ENCODE peak calls at places on chromosome 18, in seven cellular contexts. One of them, this sample, is unnamed.

GRCh38 chr18:23547806-23548205 is 38.5 kb downstream of the NPC1 start:
- DNase-seq in GM23248: peak; percentile 76
- DNase-seq in colonic mucosa: no peak
- DNase-seq in neuronal stem cell: no peak
- DNase-seq in CD8-positive, alpha-beta T cell: no peak
- DNase-seq in thoracic aorta: no peak
- DNase-seq in lower lobe of right lung: no peak
- DNase-seq in this sample: no peak

GRCh38 chr18:50286391-50287027 is 983 bp downstream of the CXXC1 start:
- DNase-seq in GM23248: peak; percentile 73
- DNase-seq in colonic mucosa: peak; percentile 83
- DNase-seq in neuronal stem cell: no peak
- DNase-seq in CD8-positive, alpha-beta T cell: no peak
- DNase-seq in thoracic aorta: no peak
- DNase-seq in lower lobe of right lung: no peak
- DNase-seq in this sample: no peak

GRCh38 chr18:5894613-5895299 is 566 bp downstream of the TMEM200C start:
- DNase-seq in GM23248: peak; percentile 31
- DNase-seq in colonic mucosa: no peak
- DNase-seq in neuronal stem cell: peak; percentile 24
- DNase-seq in CD8-positive, alpha-beta T cell: no peak
- DNase-seq in thoracic aorta: no peak
- DNase-seq in lower lobe of right lung: no peak
- DNase-seq in this sample: no peak

GRCh38 chr18:42929857-42930256 is 185.6 kb downstream of the RIT2 start:
- DNase-seq in GM23248: peak; percentile 12
- DNase-seq in colonic mucosa: no peak
- DNase-seq in neuronal stem cell: no peak
- DNase-seq in CD8-positive, alpha-beta T cell: no peak
- DNase-seq in thoracic aorta: no peak
- DNase-seq in lower lobe of right lung: no peak
- DNase-seq in this sample: no peak

GRCh38 chr18:11987527-11987926 is 6.2 kb downstream of the IMPA2 start:
- DNase-seq in GM23248: peak; percentile 54
- DNase-seq in colonic mucosa: no peak
- DNase-seq in neuronal stem cell: no peak
- DNase-seq in CD8-positive, alpha-beta T cell: no peak
- DNase-seq in thoracic aorta: no peak
- DNase-seq in lower lobe of right lung: no peak
- DNase-seq in this sample: no peak

GRCh38 chr18:26225022-26225693 is 1.1 kb upstream of the TAF4B start:
- DNase-seq in GM23248: peak; percentile 13
- DNase-seq in colonic mucosa: no peak
- DNase-seq in neuronal stem cell: no peak
- DNase-seq in CD8-positive, alpha-beta T cell: no peak
- DNase-seq in thoracic aorta: no peak
- DNase-seq in lower lobe of right lung: no peak
- DNase-seq in this sample: no peak

GRCh38 chr18:26549486-26550435 is 1.4 kb upstream of the KCTD1 start:
- DNase-seq in GM23248: peak; percentile 81
- DNase-seq in colonic mucosa: peak; percentile 79
- DNase-seq in neuronal stem cell: peak; percentile 51
- DNase-seq in CD8-positive, alpha-beta T cell: no peak
- DNase-seq in thoracic aorta: no peak
- DNase-seq in lower lobe of right lung: peak; percentile 70
- DNase-seq in this sample: no peak

GRCh38 chr18:78722959-78723706 is 256.5 kb upstream of the SALL3 start:
- DNase-seq in GM23248: no peak
- DNase-seq in colonic mucosa: no peak
- DNase-seq in neuronal stem cell: no peak
- DNase-seq in CD8-positive, alpha-beta T cell: no peak
- DNase-seq in thoracic aorta: no peak
- DNase-seq in lower lobe of right lung: no peak
- DNase-seq in this sample: no peak

GRCh38 chr18:6115710-6116109 is 220.4 kb upstream of the TMEM200C start:
- DNase-seq in GM23248: no peak
- DNase-seq in colonic mucosa: no peak
- DNase-seq in neuronal stem cell: no peak
- DNase-seq in CD8-positive, alpha-beta T cell: no peak
- DNase-seq in thoracic aorta: no peak
- DNase-seq in lower lobe of right lung: no peak
- DNase-seq in this sample: no peak

GRCh38 chr18:33404244-33404873 is 36.2 kb downstream of the CCDC178 start:
- DNase-seq in GM23248: peak; percentile 24
- DNase-seq in colonic mucosa: no peak
- DNase-seq in neuronal stem cell: no peak
- DNase-seq in CD8-positive, alpha-beta T cell: no peak
- DNase-seq in thoracic aorta: no peak
- DNase-seq in lower lobe of right lung: no peak
- DNase-seq in this sample: no peak

GRCh38 chr18:11488175-11488574 is 121.2 kb upstream of the SLC35G4 start:
- DNase-seq in GM23248: peak; percentile 30
- DNase-seq in colonic mucosa: no peak
- DNase-seq in neuronal stem cell: no peak
- DNase-seq in CD8-positive, alpha-beta T cell: no peak
- DNase-seq in thoracic aorta: no peak
- DNase-seq in lower lobe of right lung: no peak
- DNase-seq in this sample: no peak

GRCh38 chr18:78984941-78985784 is 5.5 kb downstream of the SALL3 start:
- DNase-seq in GM23248: no peak
- DNase-seq in colonic mucosa: no peak
- DNase-seq in neuronal stem cell: no peak
- DNase-seq in CD8-positive, alpha-beta T cell: no peak
- DNase-seq in thoracic aorta: no peak
- DNase-seq in lower lobe of right lung: no peak
- DNase-seq in this sample: no peak

DNA sequence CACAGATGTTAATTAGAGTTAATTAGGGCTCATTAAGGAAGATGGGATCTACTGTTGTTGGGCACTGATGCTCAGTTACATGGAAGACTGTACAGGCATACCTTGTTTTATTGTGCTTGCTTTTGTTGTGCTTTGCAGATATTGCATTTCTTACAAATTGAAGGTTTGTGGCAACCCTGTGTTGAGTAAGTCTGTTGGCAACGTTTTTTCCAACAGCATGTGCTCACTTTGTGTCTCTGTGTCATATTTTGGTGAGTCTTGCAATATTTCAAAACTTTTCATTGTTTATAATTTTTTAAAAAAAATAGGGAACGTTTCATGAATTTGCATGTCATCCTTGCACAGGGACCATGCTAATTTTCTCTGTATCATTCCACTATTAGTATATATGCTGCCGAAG is 15.6 kb downstream of the PHLPP1 start:
- DNase-seq in GM23248: peak; percentile 41
- DNase-seq in colonic mucosa: no peak
- DNase-seq in neuronal stem cell: no peak
- DNase-seq in CD8-positive, alpha-beta T cell: no peak
- DNase-seq in thoracic aorta: no peak
- DNase-seq in lower lobe of right lung: no peak
- DNase-seq in this sample: no peak
- H3K9me3 ChIP-seq in GM23248: no peaks in the 10 kb centered on the region
- H3K9me3 ChIP-seq in colonic mucosa: no peaks in the 10 kb centered on the region
- H3K9me3 ChIP-seq in neuronal stem cell: peaks cover 32% of the 10 kb centered on the region
- H3K9me3 ChIP-seq in CD8-positive, alpha-beta T cell: no peaks in the 10 kb centered on the region
- H3K9me3 ChIP-seq in thoracic aorta: peaks cover 7% of the 10 kb centered on the region
- H3K9me3 ChIP-seq in lower lobe of right lung: peaks cover 11% of the 10 kb centered on the region
- H3K9me3 ChIP-seq in this sample: no peaks in the 10 kb centered on the region

GRCh38 chr18:61502472-61502871 is 169.2 kb downstream of the CDH20 start:
- DNase-seq in GM23248: peak; percentile 78
- DNase-seq in colonic mucosa: peak; percentile 31
- DNase-seq in neuronal stem cell: peak; percentile 51
- DNase-seq in CD8-positive, alpha-beta T cell: no peak
- DNase-seq in thoracic aorta: no peak
- DNase-seq in lower lobe of right lung: no peak
- DNase-seq in this sample: peak; percentile 29
- H3K27ac ChIP-seq in GM23248: no peak overlapping the region
- H3K27ac ChIP-seq in colonic mucosa: no peak overlapping the region
- H3K27ac ChIP-seq in neuronal stem cell: no peak overlapping the region
- H3K27ac ChIP-seq in CD8-positive, alpha-beta T cell: no peak overlapping the region
- H3K27ac ChIP-seq in thoracic aorta: no peak overlapping the region
- H3K27ac ChIP-seq in lower lobe of right lung: no peak overlapping the region
- H3K27ac ChIP-seq in this sample: no peak overlapping the region

GRCh38 chr18:77061946-77062517 is 70.6 kb downstream of the MBP start:
- DNase-seq in GM23248: no peak
- DNase-seq in colonic mucosa: no peak
- DNase-seq in neuronal stem cell: no peak
- DNase-seq in CD8-positive, alpha-beta T cell: no peak
- DNase-seq in thoracic aorta: no peak
- DNase-seq in lower lobe of right lung: peak; percentile 67
- DNase-seq in this sample: no peak
- H3K4me3 ChIP-seq in GM23248: no peak overlapping the region
- H3K4me3 ChIP-seq in colonic mucosa: no peak overlapping the region
- H3K4me3 ChIP-seq in neuronal stem cell: no peak overlapping the region
- H3K4me3 ChIP-seq in CD8-positive, alpha-beta T cell: no peak overlapping the region
- H3K4me3 ChIP-seq in thoracic aorta: no peak overlapping the region
- H3K4me3 ChIP-seq in lower lobe of right lung: no peak overlapping the region
- H3K4me3 ChIP-seq in this sample: no peak overlapping the region

GRCh38 chr18:4058179-4058578 is 396.9 kb downstream of the DLGAP1 start:
- DNase-seq in GM23248: no peak
- DNase-seq in colonic mucosa: no peak
- DNase-seq in neuronal stem cell: no peak
- DNase-seq in CD8-positive, alpha-beta T cell: no peak
- DNase-seq in thoracic aorta: no peak
- DNase-seq in lower lobe of right lung: no peak
- DNase-seq in this sample: no peak
- H3K9me3 ChIP-seq in GM23248: no peaks in the 10 kb centered on the region
- H3K9me3 ChIP-seq in colonic mucosa: no peaks in the 10 kb centered on the region
- H3K9me3 ChIP-seq in neuronal stem cell: peaks cover 16% of the 10 kb centered on the region
- H3K9me3 ChIP-seq in CD8-positive, alpha-beta T cell: no peaks in the 10 kb centered on the region
- H3K9me3 ChIP-seq in thoracic aorta: peaks cover 7% of the 10 kb centered on the region
- H3K9me3 ChIP-seq in lower lobe of right lung: peaks cover 6% of the 10 kb centered on the region
- H3K9me3 ChIP-seq in this sample: peaks cover 6% of the 10 kb centered on the region

GRCh38 chr18:54829856-54830255 is 1.6 kb downstream of the RAB27B start:
- DNase-seq in GM23248: no peak
- DNase-seq in colonic mucosa: no peak
- DNase-seq in neuronal stem cell: no peak
- DNase-seq in CD8-positive, alpha-beta T cell: no peak
- DNase-seq in thoracic aorta: no peak
- DNase-seq in lower lobe of right lung: no peak
- DNase-seq in this sample: no peak
- H3K27ac ChIP-seq in GM23248: no peak overlapping the region
- H3K27ac ChIP-seq in colonic mucosa: no peak overlapping the region
- H3K27ac ChIP-seq in neuronal stem cell: no peak overlapping the region
- H3K27ac ChIP-seq in CD8-positive, alpha-beta T cell: no peak overlapping the region
- H3K27ac ChIP-seq in thoracic aorta: no peak overlapping the region
- H3K27ac ChIP-seq in lower lobe of right lung: no peak overlapping the region
- H3K27ac ChIP-seq in this sample: no peak overlapping the region

GRCh38 chr18:57430983-57431382 is 4.2 kb upstream of the ONECUT2 start:
- DNase-seq in GM23248: no peak
- DNase-seq in colonic mucosa: no peak
- DNase-seq in neuronal stem cell: peak; percentile 24
- DNase-seq in CD8-positive, alpha-beta T cell: no peak
- DNase-seq in thoracic aorta: no peak
- DNase-seq in lower lobe of right lung: no peak
- DNase-seq in this sample: no peak
- H3K4me3 ChIP-seq in GM23248: no peak overlapping the region
- H3K4me3 ChIP-seq in colonic mucosa: no peak overlapping the region
- H3K4me3 ChIP-seq in neuronal stem cell: no peak overlapping the region
- H3K4me3 ChIP-seq in CD8-positive, alpha-beta T cell: no peak overlapping the region
- H3K4me3 ChIP-seq in thoracic aorta: no peak overlapping the region
- H3K4me3 ChIP-seq in lower lobe of right lung: no peak overlapping the region
- H3K4me3 ChIP-seq in this sample: no peak overlapping the region

DNA sequence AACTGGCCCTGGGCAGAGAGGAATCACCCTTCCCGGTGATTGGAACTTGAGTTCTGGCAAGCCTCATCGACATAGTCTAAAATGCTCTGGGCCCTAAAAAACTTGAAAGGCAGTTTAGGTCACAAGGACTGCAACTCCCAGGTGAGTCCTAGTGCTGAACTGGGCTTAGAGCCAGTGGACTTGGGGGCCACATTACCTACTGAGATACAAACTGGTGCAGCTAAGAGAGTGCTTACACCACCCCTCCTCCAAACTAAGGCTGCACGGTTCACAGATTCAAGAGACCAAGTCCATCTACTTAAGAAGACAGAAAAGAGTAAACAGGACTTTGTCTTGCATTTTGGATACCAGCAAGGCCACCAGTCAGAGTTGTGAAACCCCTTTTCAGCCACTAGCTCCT is 25.3 kb downstream of the ZNF519 start:
- DNase-seq in GM23248: no peak
- DNase-seq in colonic mucosa: no peak
- DNase-seq in neuronal stem cell: no peak
- DNase-seq in CD8-positive, alpha-beta T cell: no peak
- DNase-seq in thoracic aorta: no peak
- DNase-seq in lower lobe of right lung: no peak
- DNase-seq in this sample: no peak
- H3K9me3 ChIP-seq in GM23248: no peaks in the 10 kb centered on the region
- H3K9me3 ChIP-seq in colonic mucosa: no peaks in the 10 kb centered on the region
- H3K9me3 ChIP-seq in neuronal stem cell: peaks cover 83% of the 10 kb centered on the region
- H3K9me3 ChIP-seq in CD8-positive, alpha-beta T cell: peaks cover 3% of the 10 kb centered on the region
- H3K9me3 ChIP-seq in thoracic aorta: peaks cover 31% of the 10 kb centered on the region
- H3K9me3 ChIP-seq in lower lobe of right lung: peaks cover 30% of the 10 kb centered on the region
- H3K9me3 ChIP-seq in this sample: peaks cover 2% of the 10 kb centered on the region

DNA sequence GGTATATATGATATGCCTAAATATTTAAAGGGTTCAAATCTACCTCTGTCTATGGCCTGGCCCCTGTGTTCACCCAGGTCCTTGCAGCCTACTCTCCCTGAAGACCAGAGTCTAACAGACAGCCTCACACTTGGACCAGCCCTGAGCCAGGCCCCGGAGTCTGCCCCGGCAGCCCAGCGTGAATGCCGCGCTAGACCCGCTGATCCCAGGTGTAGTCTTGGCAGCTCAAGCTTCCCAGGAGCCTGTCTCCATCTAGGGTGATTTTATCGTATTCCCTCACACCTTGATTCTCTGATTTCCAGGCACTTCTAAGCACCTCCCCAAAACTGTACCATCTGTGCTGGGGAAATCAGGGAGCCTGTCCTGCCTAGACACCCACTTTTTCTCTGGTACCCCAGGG is 33.8 kb downstream of the ZNF532 start:
- DNase-seq in GM23248: no peak
- DNase-seq in colonic mucosa: no peak
- DNase-seq in neuronal stem cell: no peak
- DNase-seq in CD8-positive, alpha-beta T cell: no peak
- DNase-seq in thoracic aorta: no peak
- DNase-seq in lower lobe of right lung: no peak
- DNase-seq in this sample: no peak
- H3K27ac ChIP-seq in GM23248: no peak overlapping the region
- H3K27ac ChIP-seq in colonic mucosa: no peak overlapping the region
- H3K27ac ChIP-seq in neuronal stem cell: no peak overlapping the region
- H3K27ac ChIP-seq in CD8-positive, alpha-beta T cell: no peak overlapping the region
- H3K27ac ChIP-seq in thoracic aorta: no peak overlapping the region
- H3K27ac ChIP-seq in lower lobe of right lung: no peak overlapping the region
- H3K27ac ChIP-seq in this sample: no peak overlapping the region

This sample was measured in iPS DF 6.9.